ENCODE peak calls at places on chromosomes 2 and 18, in eight cellular contexts. X is ovary, H is body of pancreas, Q is IMR-90, U is endothelial cell of umbilical vein, A is colonic mucosa, W is GM23248, M is mesendoderm. L is an unnamed sample.

GRCh38 chr2:24809316-24810007 is 16.2 kb downstream of the CENPO start:
- DNase-seq in X (no peak), H (no peak), Q (peak; percentile 60), U (no peak), A (no peak), W (peak; percentile 27), M (no peak), L (no peak)

GRCh38 chr2:239735131-239735828 is 289.9 kb downstream of the NDUFA10 start:
- DNase-seq in X (no peak), H (no peak), Q (no peak), U (no peak), A (no peak), W (no peak), M (peak; percentile 95), L (peak; percentile 56)

GRCh38 chr2:177906041-177906718 is 166.4 kb downstream of the PDE11A start:
- DNase-seq in X (peak; percentile 73), H (peak; percentile 70), Q (peak; percentile 47), U (peak; percentile 59), A (peak; percentile 77), W (peak; percentile 59), M (peak; percentile 84), L (no peak)

GRCh38 chr2:149421791-149422190 is 91.4 kb downstream of the LYPD6 start:
- DNase-seq in X (no peak), H (no peak), Q (no peak), U (no peak), A (no peak), W (no peak), M (no peak), L (no peak)

GRCh38 chr2:88866756-88867155 is 175.3 kb downstream of the RPIA start:
- DNase-seq in X (no peak), H (no peak), Q (no peak), U (no peak), A (no peak), W (no peak), M (no peak), L (no peak)

GRCh38 chr2:206993964-206994363 is 54.6 kb downstream of the CPO start:
- DNase-seq in X (no peak), H (no peak), Q (peak; percentile 46), U (no peak), A (no peak), W (no peak), M (no peak), L (no peak)

GRCh38 chr2:34602262-34602661 is 1003.2 kb upstream of the FAM98A start:
- DNase-seq in X (no peak), H (no peak), Q (no peak), U (no peak), A (no peak), W (no peak), M (no peak), L (no peak)

GRCh38 chr18:8367217-8367988 is 241.8 kb upstream of the RAB12 start:
- DNase-seq in X (peak; percentile 75), H (peak; percentile 53), Q (no peak), U (peak; percentile 32), A (peak; percentile 53), W (peak; percentile 38), M (peak; percentile 80), L (peak; percentile 76)

GRCh38 chr2:241764272-241765241 is 12.1 kb upstream of the GAL3ST2 start:
- DNase-seq in X (no peak), H (no peak), Q (no peak), U (no peak), A (no peak), W (no peak), M (peak; percentile 42), L (no peak)

GRCh38 chr2:3198119-3198518 is 179.5 kb downstream of the EIPR1 start:
- DNase-seq in X (no peak), H (no peak), Q (no peak), U (no peak), A (no peak), W (no peak), M (peak; percentile 82), L (no peak)

GRCh38 chr18:75167759-75168211 is 41.2 kb downstream of the PTGR3 start:
- DNase-seq in X (peak; percentile 48), H (no peak), Q (peak; percentile 17), U (no peak), A (no peak), W (peak; percentile 61), M (no peak), L (no peak)

GRCh38 chr2:218286570-218287459 is 5.5 kb downstream of the TMBIM1 start:
- DNase-seq in X (peak; percentile 85), H (peak; percentile 92), Q (peak; percentile 94), U (peak; percentile 93), A (peak; percentile 97), W (peak; percentile 98), M (peak; percentile 98), L (peak; percentile 93)

GRCh38 chr2:3601561-3602271 is 6.8 kb downstream of the COLEC11 start:
- DNase-seq in X (peak; percentile 30), H (no peak), Q (no peak), U (no peak), A (no peak), W (no peak), M (no peak), L (no peak)

GRCh38 chr2:25127631-25128030 is 40.7 kb downstream of the POMC start:
- DNase-seq in X (no peak), H (no peak), Q (peak; percentile 59), U (no peak), A (no peak), W (peak; percentile 88), M (no peak), L (peak; percentile 38)

GRCh38 chr2:27566628-27567027 is 16.2 kb upstream of the ZNF512 start:
- DNase-seq in X (no peak), H (no peak), Q (peak; percentile 93), U (peak; percentile 82), A (no peak), W (peak; percentile 82), M (no peak), L (no peak)

GRCh38 chr2:201697899-201698298 is 545 bp downstream of the MPP4 start:
- DNase-seq in X (no peak), H (no peak), Q (peak; percentile 86), U (peak; percentile 78), A (no peak), W (peak; percentile 91), M (peak; percentile 42), L (no peak)

GRCh38 chr2:28329184-28329583 is 63.5 kb upstream of the FOSL2 start:
- DNase-seq in X (no peak), H (no peak), Q (no peak), U (no peak), A (no peak), W (no peak), M (no peak), L (no peak)

GRCh38 chr18:63346031-63346430 is 21.0 kb downstream of the KDSR start:
- DNase-seq in X (peak; percentile 51), H (no peak), Q (no peak), U (no peak), A (no peak), W (peak; percentile 64), M (no peak), L (no peak)

GRCh38 chr2:174342600-174343342 is 8.0 kb downstream of the SP9 start:
- DNase-seq in X (no peak), H (no peak), Q (no peak), U (peak; percentile 23), A (no peak), W (peak; percentile 41), M (peak; percentile 45), L (peak; percentile 49)

GRCh38 chr2:64781991-64782390 is 128.3 kb upstream of the SERTAD2 start:
- DNase-seq in X (no peak), H (no peak), Q (peak; percentile 27), U (peak; percentile 30), A (no peak), W (peak; percentile 81), M (no peak), L (no peak)

GRCh38 chr18:23207191-23207955 is 72.1 kb downstream of the CABLES1 start:
- DNase-seq in X (no peak), H (no peak), Q (peak; percentile 68), U (peak; percentile 20), A (no peak), W (no peak), M (peak; percentile 70), L (no peak)

GRCh38 chr2:187942876-187943275 is 348.8 kb upstream of the GULP1 start:
- DNase-seq in X (no peak), H (no peak), Q (no peak), U (no peak), A (no peak), W (peak; percentile 47), M (no peak), L (no peak)

DNA sequence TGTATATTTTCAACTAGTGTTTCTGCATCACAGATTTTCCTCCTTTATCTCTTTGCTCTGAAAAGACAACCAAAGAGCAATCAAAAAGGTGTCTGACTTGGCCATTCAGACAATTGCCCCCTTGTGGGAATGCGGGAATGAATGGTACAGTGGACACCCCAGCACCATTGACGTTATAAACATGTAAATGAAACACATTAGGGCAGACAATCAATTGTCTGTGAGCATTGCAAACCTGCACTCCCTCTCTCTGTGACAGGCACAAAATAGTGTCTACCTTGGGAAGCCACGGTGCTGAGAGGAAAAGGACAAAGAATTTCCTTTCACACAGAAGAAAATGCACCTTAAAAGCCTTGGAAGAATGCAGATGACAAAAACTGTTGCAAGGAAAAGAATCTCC is 8.0 kb downstream of the ZEB2 start:
- DNase-seq in X (no peak), H (no peak), Q (no peak), U (peak; percentile 41), A (no peak), W (no peak), M (no peak), L (no peak)
- H3K4me1 ChIP-seq in X (peaks cover 18% of the 10 kb centered on the region), H (peaks cover 10% of the 10 kb centered on the region), Q (peaks cover 30% of the 10 kb centered on the region), U (peaks cover 48% of the 10 kb centered on the region), A (no peaks in the 10 kb centered on the region), W (peaks cover 80% of the 10 kb centered on the region), M (peaks cover 18% of the 10 kb centered on the region), L (peaks cover 10% of the 10 kb centered on the region)

GRCh38 chr2:165632594-165632993 is 161.5 kb downstream of the GALNT3 start:
- DNase-seq in X (no peak), H (no peak), Q (no peak), U (no peak), A (no peak), W (no peak), M (no peak), L (no peak)
- H3K4me1 ChIP-seq in X (peaks cover 1% of the 10 kb centered on the region), H (no peaks in the 10 kb centered on the region), Q (no peaks in the 10 kb centered on the region), U (peaks cover 2% of the 10 kb centered on the region), A (no peaks in the 10 kb centered on the region), W (peaks cover 2% of the 10 kb centered on the region), M (no peaks in the 10 kb centered on the region), L (no peaks in the 10 kb centered on the region)

GRCh38 chr2:74001781-74002514 is 17.2 kb downstream of the TET3 start:
- DNase-seq in X (no peak), H (no peak), Q (no peak), U (no peak), A (no peak), W (no peak), M (no peak), L (no peak)
- H3K4me1 ChIP-seq in X (peaks cover 29% of the 10 kb centered on the region), H (peaks cover 21% of the 10 kb centered on the region), Q (peaks cover 30% of the 10 kb centered on the region), U (peaks cover 9% of the 10 kb centered on the region), A (peaks cover 10% of the 10 kb centered on the region), W (peaks cover 30% of the 10 kb centered on the region), M (peaks cover 18% of the 10 kb centered on the region), L (peaks cover 21% of the 10 kb centered on the region)

DNA sequence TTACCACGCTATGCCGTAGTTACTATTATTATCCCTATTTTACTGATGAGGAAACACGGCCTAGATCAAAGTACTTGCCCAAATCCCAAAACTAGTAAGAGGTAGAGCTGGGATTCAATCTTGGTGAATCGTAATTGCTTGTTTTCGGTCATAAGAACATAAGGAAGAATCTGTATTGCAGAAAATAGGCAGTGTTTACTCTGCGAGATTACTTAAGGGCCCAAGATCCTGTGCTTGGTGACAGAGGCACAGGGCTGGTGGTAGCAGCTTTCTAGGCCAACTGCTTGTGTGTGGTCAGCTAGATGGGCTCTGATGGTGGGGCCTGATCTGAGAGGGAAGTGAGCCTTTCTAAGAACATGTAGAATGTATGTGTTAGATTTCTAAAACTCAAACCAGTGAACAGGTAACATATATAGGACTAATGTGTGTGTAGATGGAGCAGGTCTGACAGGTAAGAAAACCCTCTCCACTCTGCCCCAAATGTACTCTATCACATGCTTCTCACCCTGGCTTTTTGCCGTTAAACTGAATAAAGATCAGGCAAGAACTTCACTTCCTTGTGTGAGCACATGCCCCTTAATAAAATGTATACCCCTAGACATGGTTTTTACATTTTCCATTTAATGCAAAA is 70.8 kb downstream of the SPATS2L start:
- DNase-seq in X (no peak), H (no peak), Q (no peak), U (peak; percentile 19), A (no peak), W (no peak), M (no peak), L (no peak)
- H3K4me1 ChIP-seq in X (peaks cover 23% of the 10 kb centered on the region), H (peaks cover 57% of the 10 kb centered on the region), Q (peaks cover 40% of the 10 kb centered on the region), U (peaks cover 61% of the 10 kb centered on the region), A (peaks cover 16% of the 10 kb centered on the region), W (peaks cover 58% of the 10 kb centered on the region), M (peaks cover 33% of the 10 kb centered on the region), L (peaks cover 70% of the 10 kb centered on the region)